ENCODE peak calls at places on chromosomes 11 and 22, in six cellular contexts. K is gastrocnemius medialis, E is GM23338, S is colonic mucosa, R is AG09309, W is upper lobe of left lung. M is an unnamed sample.

GRCh38 chr11:128917144-128917684 is 25.5 kb downstream of the TP53AIP1 start:
- DNase-seq in W (no peak), R (no peak), E (no peak), S (no peak), K (no peak), M (no peak)

GRCh38 chr11:129605815-129606214 is 209.8 kb upstream of the TMEM45B start:
- DNase-seq in W (no peak), S (no peak), K (no peak), E (no peak), R (no peak), M (no peak)

GRCh38 chr11:115712296-115712695 is 208.1 kb upstream of the CADM1 start:
- DNase-seq in E (no peak), K (no peak), S (no peak), R (no peak), W (no peak), M (no peak)

GRCh38 chr11:31782243-31782642 is 28.9 kb downstream of the PAX6 start:
- DNase-seq in E (no peak), K (no peak), S (no peak), W (no peak), R (no peak), M (no peak)

GRCh38 chr11:15288801-15289342 is 174.1 kb downstream of the INSC start:
- DNase-seq in E (no peak), S (no peak), K (no peak), W (no peak), R (no peak), M (no peak)

GRCh38 chr11:17314232-17314547 is 37.4 kb upstream of the NCR3LG1 start:
- DNase-seq in W (no peak), E (no peak), K (no peak), R (peak), S (no peak), M (peak)

GRCh38 chr11:31817621-31818493 is 6.7 kb upstream of the PAX6 start:
- DNase-seq in K (no peak), W (no peak), E (peak), S (no peak), R (no peak), M (no peak)

GRCh38 chr22:40036591-40037225 is 42.0 kb downstream of the FAM83F start:
- DNase-seq in R (peak), K (peak), E (peak), S (peak), W (peak), M (peak)

GRCh38 chr22:36510966-36511881 is 4.4 kb upstream of the FOXRED2 start:
- DNase-seq in R (no peak), K (peak), W (no peak), E (peak), S (peak), M (no peak)

GRCh38 chr11:57567210-57567511 is 311 bp downstream of the UBE2L6 start:
- DNase-seq in K (no peak), S (peak), E (no peak), W (peak), R (no peak), M (no peak)

GRCh38 chr11:78039919-78040671 is 17.0 kb upstream of the KCTD14 start:
- DNase-seq in W (peak), E (no peak), R (peak), K (peak), S (peak), M (peak)

GRCh38 chr22:16961477-16962186 is 46.4 kb downstream of the GAB4 start:
- DNase-seq in E (no peak), W (no peak), K (no peak), S (no peak), R (no peak), M (no peak)

GRCh38 chr11:10323793-10324170 is 18.9 kb downstream of the ADM start:
- DNase-seq in W (no peak), R (no peak), K (no peak), S (no peak), E (no peak), M (no peak)

GRCh38 chr22:36817429-36817783 is 571 bp upstream of the PVALB start:
- DNase-seq in W (no peak), E (peak), R (no peak), S (no peak), K (no peak), M (no peak)

GRCh38 chr11:87460269-87460668 is 422.5 kb downstream of the TMEM135 start:
- DNase-seq in W (no peak), K (no peak), R (no peak), E (no peak), S (no peak), M (no peak)

GRCh38 chr11:4416306-4416705 is 22.8 kb upstream of the TRIM21 start:
- DNase-seq in W (no peak), K (no peak), R (no peak), E (no peak), S (no peak), M (no peak)

GRCh38 chr11:6096417-6096816 is 11.1 kb upstream of the OR56B4 start:
- DNase-seq in K (no peak), W (no peak), R (no peak), E (no peak), S (no peak), M (no peak)

GRCh38 chr11:3866206-3866605 is 10.7 kb downstream of the STIM1 start:
- DNase-seq in W (peak), S (no peak), R (no peak), K (peak), E (peak), M (no peak)

GRCh38 chr22:37601540-37602442 is 6.8 kb upstream of the GGA1 start:
- DNase-seq in R (peak), K (no peak), W (peak), E (peak), S (peak), M (no peak)

GRCh38 chr11:130179396-130180306 is 20.1 kb downstream of the ST14 start:
- DNase-seq in E (no peak), W (peak), S (peak), K (no peak), R (no peak), M (no peak)

GRCh38 chr11:134275534-134276395 is at the start of gene GLB1L3:
- DNase-seq in W (no peak), E (peak), R (no peak), S (no peak), K (no peak), M (no peak)

GRCh38 chr11:15810079-15810478 is 546.3 kb downstream of the SOX6 start:
- DNase-seq in E (no peak), W (no peak), K (no peak), R (no peak), S (no peak), M (no peak)

GRCh38 chr11:119229736-119230135 is 23.6 kb downstream of the CBL start:
- DNase-seq in R (no peak), S (no peak), W (no peak), E (no peak), K (no peak), M (no peak)

GRCh38 chr22:48414662-48415061 is 1413.0 kb downstream of the BRD1 start:
- DNase-seq in W (no peak), S (no peak), E (no peak), K (no peak), R (no peak), M (no peak)

GRCh38 chr11:92322225-92322624 is 97.6 kb downstream of the FAT3 start:
- DNase-seq in E (no peak), W (no peak), K (no peak), S (no peak), R (no peak), M (no peak)

GRCh38 chr11:84541711-84542340 is 1085.3 kb downstream of the DLG2 start:
- DNase-seq in E (no peak), S (no peak), R (no peak), W (no peak), K (no peak), M (no peak)

GRCh38 chr22:27994481-27995331 is 75.7 kb upstream of the PITPNB start:
- DNase-seq in R (no peak), E (no peak), S (no peak), W (no peak), K (no peak), M (no peak)

DNA sequence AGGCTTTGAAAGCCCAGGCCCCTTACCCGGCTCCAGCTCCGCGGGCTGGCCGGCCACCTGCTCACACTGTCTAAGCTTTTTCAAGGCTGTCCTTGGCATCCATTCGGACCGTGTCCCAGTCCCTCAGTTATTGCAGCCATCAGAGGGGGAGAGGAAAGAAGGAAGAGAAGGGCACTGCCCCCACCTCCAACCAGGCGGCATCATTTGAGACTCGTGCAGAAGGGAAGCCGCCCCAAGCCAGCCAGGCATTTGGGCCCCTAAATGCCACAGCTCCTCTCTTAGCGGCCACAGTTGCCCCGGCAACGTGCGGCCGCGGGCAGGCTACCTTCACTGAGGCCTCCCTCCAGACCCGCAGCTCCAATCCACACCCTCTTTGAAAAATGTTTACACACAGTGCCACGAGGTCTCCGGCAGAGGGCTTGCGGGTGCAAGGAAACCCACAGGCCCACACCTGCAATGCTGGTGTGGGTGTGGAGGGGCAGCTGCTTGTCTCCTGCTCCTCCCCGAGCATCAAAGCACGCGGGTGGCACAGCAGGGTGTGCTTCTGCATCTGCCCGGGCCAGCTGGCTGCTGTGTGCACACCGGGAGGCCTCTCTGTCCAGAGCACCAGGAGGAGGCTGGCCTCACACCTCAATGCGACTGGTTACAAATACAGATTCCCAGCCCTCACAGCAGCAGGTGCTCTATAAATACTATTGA is 124.4 kb downstream of the CTTN start:
- DNase-seq in E (no peak), W (peak), R (no peak), K (no peak), S (no peak), M (no peak)
- TF ChIP-seq CTCF in E (no peak), W (no peak), R (no peak), K (no peak), S (no peak), M (no peak)

GRCh38 chr11:19200410-19201201 is 1.2 kb downstream of the CSRP3 start:
- DNase-seq in S (peak), R (peak), K (peak), W (peak), E (no peak), M (peak)
- H3K4me3 ChIP-seq in S (no peak), R (no peak), K (peak), W (no peak), E (no peak), M (no peak)

DNA sequence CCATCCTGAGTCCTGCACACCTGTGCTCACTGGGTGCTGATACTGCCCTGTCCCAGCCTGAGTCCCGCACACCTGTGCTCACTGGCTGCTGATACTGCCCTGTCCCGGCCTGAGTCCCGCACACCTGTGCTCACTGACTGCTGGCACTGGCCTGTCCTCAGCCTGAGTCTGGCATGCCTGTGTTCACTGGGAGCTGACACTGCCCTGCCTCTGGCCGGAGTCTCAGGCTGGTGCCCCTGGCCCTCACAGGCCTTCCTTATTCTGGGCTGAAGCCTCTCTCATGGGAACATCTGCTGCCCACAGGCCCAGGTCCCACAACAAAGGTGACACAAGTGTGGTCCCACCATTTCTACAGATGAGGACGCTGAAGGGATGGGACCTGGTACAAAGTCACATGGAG is 115.1 kb downstream of the MPPED1 start:
- DNase-seq in R (no peak), W (no peak), K (no peak), S (no peak), E (no peak), M (no peak)
- TF ChIP-seq CTCF in R (no peak), W (no peak), K (no peak), S (no peak), E (no peak), M (no peak)

DNA sequence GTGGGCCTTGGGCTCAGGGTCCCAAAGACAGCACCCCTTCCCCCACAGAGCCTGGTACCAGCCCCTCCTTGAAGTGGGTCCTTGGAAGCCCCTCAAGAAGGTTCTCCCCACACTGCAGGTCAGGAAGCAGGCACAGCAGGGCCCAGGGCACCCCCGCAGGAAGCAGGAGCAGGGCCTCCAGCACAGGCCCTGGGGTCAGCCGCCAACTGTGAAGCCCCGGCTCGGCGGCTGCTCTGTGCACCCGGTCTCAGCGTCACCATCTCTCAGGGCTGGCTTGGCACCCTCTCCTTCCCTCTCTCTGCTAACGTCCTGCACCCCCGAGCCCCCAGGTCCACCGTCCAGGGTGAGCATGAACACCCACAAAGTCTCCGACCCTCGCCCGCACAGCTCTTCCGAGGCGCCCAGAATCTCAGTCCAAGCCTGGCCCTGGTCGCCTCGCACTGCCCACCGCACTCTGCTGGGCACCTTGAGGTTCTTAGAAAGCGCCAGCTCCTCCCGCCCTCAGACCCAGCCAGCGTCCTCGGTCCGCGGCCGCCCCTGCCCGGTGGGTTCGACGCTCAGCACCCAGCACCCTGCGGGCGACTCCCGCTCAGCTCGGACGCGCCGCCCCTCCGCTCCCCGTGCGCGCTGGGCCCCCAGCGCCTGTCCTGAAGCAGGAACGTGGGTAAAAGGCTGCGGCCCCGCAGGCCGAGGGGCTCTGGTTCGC is 1.4 kb upstream of the SIGIRR start:
- DNase-seq in S (no peak), K (no peak), W (no peak), R (no peak), E (peak), M (no peak)
- H3K4me3 ChIP-seq in S (peak), K (peak), W (peak), R (peak), E (peak), M (peak)